ENCODE peak calls at places on chromosomes 16 and 17, in five cellular contexts. T is cardiac muscle cell, K is HTR-8/SVneo, J is mesenchymal stem cell, U is T-helper 1 cell. Q is an unnamed sample.

GRCh38 chr17:2057714-2058520 is 3.0 kb downstream of the HIC1 start:
- DNase-seq in T (peak; percentile 62), K (no peak), J (peak; percentile 30), U (no peak), Q (no peak)

GRCh38 chr17:44362056-44362355 is 1.6 kb downstream of the FAM171A2 start:
- DNase-seq in T (no peak), K (no peak), J (no peak), U (no peak), Q (no peak)

GRCh38 chr17:27339836-27340550 is 46.1 kb downstream of the WSB1 start:
- DNase-seq in T (no peak), K (no peak), J (no peak), U (no peak), Q (peak; percentile 72)

GRCh38 chr17:80984749-80985148 is 6.9 kb upstream of the CHMP6 start:
- DNase-seq in T (peak; percentile 94), K (peak; percentile 87), J (peak; percentile 93), U (no peak), Q (peak; percentile 46)

GRCh38 chr16:51884773-51885172 is 662.2 kb downstream of the TOX3 start:
- DNase-seq in T (no peak), K (no peak), J (no peak), U (no peak), Q (no peak)

GRCh38 chr16:51151435-51151950 is 423 bp upstream of the SALL1 start:
- DNase-seq in T (peak; percentile 89), K (no peak), J (peak; percentile 93), U (no peak), Q (no peak)

GRCh38 chr17:72706396-72706981 is 386.0 kb downstream of the SLC39A11 start:
- DNase-seq in T (no peak), K (no peak), J (no peak), U (no peak), Q (no peak)

GRCh38 chr17:1493291-1493980 is 950 bp upstream of the MYO1C start:
- DNase-seq in T (peak; percentile 23), K (no peak), J (no peak), U (no peak), Q (no peak)

GRCh38 chr17:72171703-72172670 is 51.2 kb downstream of the SOX9 start:
- DNase-seq in T (no peak), K (no peak), J (no peak), U (no peak), Q (peak; percentile 42)

GRCh38 chr16:53257001-53257400 is 177.3 kb upstream of the RBL2 start:
- DNase-seq in T (peak; percentile 67), K (peak; percentile 46), J (peak; percentile 26), U (no peak), Q (peak; percentile 36)

GRCh38 chr16:81873843-81874752 is 95.0 kb downstream of the PLCG2 start:
- DNase-seq in T (peak; percentile 50), K (peak; percentile 66), J (peak; percentile 40), U (no peak), Q (peak; percentile 58)

GRCh38 chr16:1026784-1027415 is 45.3 kb downstream of the SOX8 start:
- DNase-seq in T (no peak), K (no peak), J (no peak), U (no peak), Q (no peak)

GRCh38 chr16:71562552-71562951 is 14.3 kb downstream of the TAT start:
- DNase-seq in T (no peak), K (no peak), J (no peak), U (no peak), Q (no peak)

GRCh38 chr17:34254651-34255380 is at the start of gene CCL2:
- DNase-seq in T (peak; percentile 94), K (peak; percentile 34), J (peak; percentile 82), U (no peak), Q (peak; percentile 10)

GRCh38 chr17:9258115-9259020 is 237.1 kb downstream of the NTN1 start:
- DNase-seq in T (no peak), K (no peak), J (no peak), U (no peak), Q (no peak)

GRCh38 chr17:57403241-57403640 is 146.9 kb downstream of the MSI2 start:
- DNase-seq in T (no peak), K (no peak), J (no peak), U (no peak), Q (no peak)

GRCh38 chr17:44546711-44547606 is 10.3 kb upstream of the FZD2 start:
- DNase-seq in T (peak; percentile 57), K (no peak), J (peak; percentile 75), U (no peak), Q (peak; percentile 67)

GRCh38 chr17:27944546-27945332 is 51.6 kb upstream of the LYRM9 start:
- DNase-seq in T (no peak), K (no peak), J (no peak), U (no peak), Q (no peak)

GRCh38 chr16:84484579-84485254 is 19.7 kb downstream of the MEAK7 start:
- DNase-seq in T (peak; percentile 78), K (peak; percentile 40), J (peak; percentile 53), U (no peak), Q (peak; percentile 45)

GRCh38 chr17:63276376-63276775 is 169.7 kb downstream of the CYB561 start:
- DNase-seq in T (no peak), K (no peak), J (no peak), U (no peak), Q (no peak)

GRCh38 chr16:50602531-50603205 is 54.5 kb downstream of the NKD1 start:
- DNase-seq in T (no peak), K (no peak), J (no peak), U (no peak), Q (peak; percentile 46)

GRCh38 chr16:74999208-74999682 is 421 bp downstream of the ZNRF1 start:
- DNase-seq in T (peak; percentile 40), K (no peak), J (peak; percentile 24), U (peak; percentile 15), Q (no peak)

GRCh38 chr17:60604686-60605334 is 4.8 kb downstream of the PPM1D start:
- DNase-seq in T (peak; percentile 59), K (peak; percentile 54), J (peak; percentile 30), U (no peak), Q (peak; percentile 69)

GRCh38 chr17:17412331-17412730 is 64.5 kb upstream of the MED9 start:
- DNase-seq in T (peak; percentile 60), K (peak; percentile 51), J (peak; percentile 35), U (no peak), Q (peak; percentile 36)

GRCh38 chr17:2214887-2215615 is 88.5 kb downstream of the SMG6 start:
- DNase-seq in T (peak; percentile 84), K (no peak), J (peak; percentile 93), U (no peak), Q (no peak)

GRCh38 chr17:69654981-69655581 is 240.6 kb downstream of the MAP2K6 start:
- DNase-seq in T (peak; percentile 69), K (peak; percentile 76), J (peak; percentile 87), U (no peak), Q (peak; percentile 60)

GRCh38 chr16:30944352-30944751 is 4.5 kb upstream of the ORAI3 start:
- DNase-seq in T (no peak), K (no peak), J (no peak), U (no peak), Q (no peak)

GRCh38 chr17:79952265-79952877 is 83.3 kb downstream of the TBC1D16 start:
- DNase-seq in T (no peak), K (no peak), J (no peak), U (no peak), Q (no peak)

GRCh38 chr17:83117594-83117993 is 38.2 kb downstream of the METRNL start:
- DNase-seq in T (no peak), K (no peak), J (no peak), U (no peak), Q (no peak)

GRCh38 chr17:41691031-41691777 is 2.5 kb downstream of the EIF1 start:
- DNase-seq in T (no peak), K (no peak), J (peak; percentile 22), U (no peak), Q (no peak)

GRCh38 chr17:28716740-28717577 is 709 bp downstream of the RAB34 start:
- DNase-seq in T (peak; percentile 54), K (no peak), J (peak; percentile 62), U (no peak), Q (peak; percentile 43)

GRCh38 chr16:59574296-59574695 is 840.2 kb upstream of the GOT2 start:
- DNase-seq in T (no peak), K (no peak), J (no peak), U (no peak), Q (no peak)

Q was measured in MCF 10A.